ENCODE peak calls at places on chromosome 18, in ten cellular contexts. B is adrenal gland, D is kidney glomerular epithelial cell, C is left ventricle myocardium inferior, E is NCI-H2171, P is AG10803, L is T-helper 17 cell, I is D341Med, X is HFFc6, K is NCI-H1417. M is an unnamed sample.
A peak's percentile ranks its signal among the peaks of the same experiment; 100 is the strongest.

GRCh38 chr18:70288171-70288850 is 534 bp upstream of the SOCS6 start:
- DNase-seq in B (peak; percentile 52), D (peak; percentile 31), C (peak; percentile 52), E (no peak), P (peak; percentile 31), L (no peak), I (peak; percentile 84), X (no peak), K (peak; percentile 68), M (peak; percentile 26)

GRCh38 chr18:9615280-9615797 is 980 bp upstream of the PPP4R1 start:
- DNase-seq in B (no peak), D (peak; percentile 85), C (no peak), E (no peak), P (no peak), L (no peak), I (no peak), X (no peak), K (no peak), M (no peak)

GRCh38 chr18:79787527-79788095 is 10.1 kb upstream of the KCNG2 start:
- DNase-seq in B (no peak), D (no peak), C (no peak), E (no peak), P (no peak), L (no peak), I (no peak), X (no peak), K (no peak), M (no peak)

GRCh38 chr18:77133920-77134496 is 1.4 kb upstream of the MBP start:
- DNase-seq in B (peak; percentile 36), D (no peak), C (peak; percentile 60), E (no peak), P (peak; percentile 38), L (no peak), I (no peak), X (no peak), K (peak; percentile 49), M (no peak)

GRCh38 chr18:28973324-28973723 is 796.4 kb upstream of the CDH2 start:
- DNase-seq in B (no peak), D (no peak), C (no peak), E (no peak), P (no peak), L (no peak), I (no peak), X (no peak), K (no peak), M (no peak)

GRCh38 chr18:23883277-23883790 is 131.2 kb upstream of the TTC39C start:
- DNase-seq in B (no peak), D (no peak), C (no peak), E (no peak), P (peak; percentile 26), L (no peak), I (no peak), X (no peak), K (peak; percentile 94), M (no peak)

GRCh38 chr18:75438891-75439290 is 11.4 kb upstream of the SMIM21 start:
- DNase-seq in B (no peak), D (no peak), C (no peak), E (no peak), P (peak; percentile 79), L (no peak), I (no peak), X (no peak), K (no peak), M (no peak)

GRCh38 chr18:58668211-58668610 is 3.1 kb upstream of the MALT1 start:
- DNase-seq in B (no peak), D (no peak), C (no peak), E (no peak), P (no peak), L (no peak), I (no peak), X (no peak), K (no peak), M (no peak)

GRCh38 chr18:11324956-11325873 is 175.8 kb upstream of the PIEZO2 start:
- DNase-seq in B (no peak), D (peak; percentile 56), C (no peak), E (no peak), P (peak; percentile 84), L (no peak), I (no peak), X (peak; percentile 92), K (no peak), M (peak; percentile 8)

GRCh38 chr18:9595197-9595596 is 19.2 kb downstream of the PPP4R1 start:
- DNase-seq in B (no peak), D (no peak), C (no peak), E (no peak), P (no peak), L (no peak), I (no peak), X (no peak), K (no peak), M (no peak)

GRCh38 chr18:60623331-60623730 is 250.8 kb upstream of the MC4R start:
- DNase-seq in B (no peak), D (no peak), C (no peak), E (no peak), P (no peak), L (no peak), I (no peak), X (no peak), K (no peak), M (no peak)

GRCh38 chr18:48153641-48154481 is 223.4 kb upstream of the SMAD2 start:
- DNase-seq in B (peak; percentile 80), D (peak; percentile 36), C (no peak), E (no peak), P (peak; percentile 57), L (no peak), I (no peak), X (peak; percentile 41), K (no peak), M (no peak)

GRCh38 chr18:55510809-55511208 is 77.2 kb downstream of the TCF4 start:
- DNase-seq in B (peak; percentile 27), D (peak; percentile 22), C (no peak), E (no peak), P (peak; percentile 82), L (no peak), I (no peak), X (peak; percentile 43), K (no peak), M (no peak)

GRCh38 chr18:48493856-48494255 is 45.0 kb upstream of the CTIF start:
- DNase-seq in B (no peak), D (no peak), C (no peak), E (no peak), P (peak; percentile 22), L (no peak), I (no peak), X (no peak), K (no peak), M (no peak)